ENCODE peak calls at places on chromosomes 6 and 20, in nine cellular contexts. S is right lobe of liver, K is gastrocnemius medialis, M is body of pancreas, X is esophagus muscularis mucosa, I is upper lobe of left lung, F is stomach, L is heart left ventricle, A is prostate gland. H is an unnamed sample.

GRCh38 chr20:14477125-14477524 is 139.7 kb upstream of the FLRT3 start:
- DNase-seq in I (no peak), L (no peak), F (no peak), M (no peak), A (no peak), K (no peak), S (no peak), X (no peak), H (no peak)

GRCh38 chr20:63295422-63295821 is 2.4 kb downstream of the COL20A1 start:
- DNase-seq in M (no peak), X (no peak), S (no peak), F (no peak), A (no peak), L (peak), K (no peak), I (peak), H (no peak)

GRCh38 chr6:163533443-163533842 is 118.9 kb downstream of the QKI start:
- DNase-seq in S (no peak), A (peak), M (no peak), I (no peak), F (no peak), X (no peak), L (no peak), K (peak), H (no peak)

GRCh38 chr6:42396720-42397119 is 55.0 kb downstream of the TRERF1 start:
- DNase-seq in M (no peak), K (no peak), I (no peak), F (no peak), X (no peak), A (no peak), S (peak), L (no peak), H (no peak)

GRCh38 chr20:16607364-16608264 is 34.4 kb upstream of the KIF16B start:
- DNase-seq in I (no peak), K (no peak), L (no peak), M (peak), A (no peak), S (peak), F (no peak), X (no peak), H (no peak)

GRCh38 chr20:33370296-33370695 is 31.0 kb downstream of the CDK5RAP1 start:
- DNase-seq in F (peak), A (no peak), X (no peak), S (no peak), M (no peak), K (no peak), L (no peak), I (no peak), H (no peak)

GRCh38 chr20:58361549-58361948 is 27.5 kb upstream of the VAPB start:
- DNase-seq in L (no peak), F (no peak), I (no peak), X (no peak), S (no peak), M (no peak), K (no peak), A (no peak), H (no peak)

GRCh38 chr6:36615018-36615761 is 21.0 kb downstream of the SRSF3 start:
- DNase-seq in S (peak), A (no peak), F (no peak), I (no peak), K (peak), L (no peak), M (peak), X (no peak), H (peak)

GRCh38 chr20:54474866-54475265 is 527 bp upstream of the DOK5 start:
- DNase-seq in X (peak), F (no peak), L (no peak), M (no peak), A (no peak), S (no peak), I (no peak), K (no peak), H (no peak)

GRCh38 chr6:111057074-111057752 is 30.1 kb upstream of the SLC16A10 start:
- DNase-seq in X (no peak), M (peak), K (no peak), L (no peak), I (no peak), A (peak), S (peak), F (peak), H (peak)

GRCh38 chr6:92559002-92559401 is 860.4 kb downstream of the EPHA7 start:
- DNase-seq in K (no peak), M (no peak), F (no peak), X (no peak), L (no peak), S (no peak), A (no peak), I (no peak), H (no peak)

GRCh38 chr6:130912451-130912850 is 85.2 kb downstream of the SMLR1 start:
- DNase-seq in K (no peak), I (no peak), L (no peak), F (no peak), S (no peak), A (no peak), X (no peak), M (no peak), H (no peak)

GRCh38 chr6:111743859-111744692 is 129.2 kb downstream of the FYN start:
- DNase-seq in K (peak), S (no peak), L (no peak), M (no peak), X (no peak), I (no peak), A (no peak), F (no peak), H (no peak)

GRCh38 chr6:7542878-7543394 is 1.5 kb downstream of the DSP start:
- DNase-seq in M (peak), A (peak), K (no peak), X (peak), S (peak), F (peak), I (no peak), L (peak), H (peak)

GRCh38 chr20:57619053-57619831 is 984 bp downstream of the ZBP1 start:
- DNase-seq in M (no peak), S (peak), F (peak), X (no peak), A (no peak), K (peak), L (no peak), I (peak), H (no peak)

GRCh38 chr20:13220194-13220856 is 749 bp upstream of the ISM1 start:
- DNase-seq in S (peak), K (peak), M (peak), I (peak), F (peak), X (no peak), L (peak), A (peak), H (no peak)

GRCh38 chr20:22999756-23000155 is 35.4 kb upstream of the SSTR4 start:
- DNase-seq in I (no peak), M (no peak), X (no peak), A (peak), K (no peak), F (no peak), L (no peak), S (no peak), H (no peak)

GRCh38 chr6:134640975-134641429 is 308.9 kb downstream of the ALDH8A1 start:
- DNase-seq in X (peak), S (peak), K (peak), M (peak), A (peak), I (no peak), L (peak), F (peak), H (peak)

GRCh38 chr20:58243653-58244410 is 15.4 kb upstream of the ANKRD60 start:
- DNase-seq in S (no peak), A (no peak), I (no peak), F (no peak), X (no peak), K (no peak), M (no peak), L (no peak), H (no peak)

GRCh38 chr20:35172434-35172806 is 548 bp downstream of the PROCR start:
- DNase-seq in X (no peak), M (no peak), I (no peak), A (no peak), K (no peak), F (no peak), S (no peak), L (no peak), H (no peak)

GRCh38 chr6:136566007-136566487 is 15.8 kb upstream of the MAP7 start:
- DNase-seq in I (no peak), L (no peak), X (no peak), S (no peak), A (peak), F (peak), M (peak), K (no peak), H (no peak)

GRCh38 chr6:27518881-27519795 is 46.2 kb upstream of the ZNF184 start:
- DNase-seq in S (peak), I (peak), X (no peak), M (peak), A (peak), F (peak), L (peak), K (peak), H (peak)
- TF ChIP-seq POLR2A in S (no peak), I (no peak), X (no peak), M (no peak), A (no peak), F (no peak), L (no peak), K (no peak), H (peak)

DNA sequence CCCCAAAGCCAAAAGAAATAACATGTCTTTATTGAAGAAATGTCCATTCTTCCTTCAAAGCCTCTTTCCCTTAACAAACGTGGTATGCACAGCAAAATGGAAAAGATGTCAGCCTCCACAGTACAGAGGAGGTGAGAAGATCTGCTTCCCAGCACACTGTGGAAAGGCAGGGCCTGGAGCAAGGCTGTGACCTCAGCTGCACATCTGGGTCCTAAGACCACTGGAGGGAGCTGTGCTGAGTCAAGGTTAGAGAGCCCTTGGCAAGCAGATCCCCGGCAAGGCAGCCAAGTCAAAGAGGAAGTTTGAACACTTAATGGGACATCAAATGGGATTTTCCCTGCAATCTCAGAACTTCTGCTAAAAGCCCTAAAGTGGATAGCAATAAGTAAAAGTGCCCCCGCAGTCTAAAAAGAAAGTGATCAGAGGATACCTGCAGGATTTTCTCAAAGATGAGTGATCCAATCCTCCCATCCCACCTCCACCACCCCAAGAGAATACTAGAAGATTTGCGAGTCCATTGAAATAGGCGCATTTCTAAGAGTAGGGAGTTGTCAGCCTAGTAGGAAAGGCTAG is 39.4 kb downstream of the UNC5CL start:
- DNase-seq in M (peak), L (no peak), X (no peak), S (peak), F (peak), K (peak), I (no peak), A (peak), H (peak)
- TF ChIP-seq CTCF in M (peak), L (peak), X (no peak), S (peak), F (peak), K (no peak), I (no peak), A (no peak), H (peak)

GRCh38 chr20:17650816-17651760 is 31.0 kb downstream of the RRBP1 start:
- DNase-seq in S (peak), F (no peak), L (no peak), X (no peak), K (no peak), A (no peak), M (no peak), I (no peak), H (no peak)
- H3K27ac ChIP-seq in S (no peak), F (peak), L (no peak), X (no peak), K (no peak), A (no peak), M (peak), I (no peak), H (peak)

GRCh38 chr6:158027590-158028285 is 46.1 kb downstream of the SYNJ2 start:
- DNase-seq in A (no peak), L (no peak), F (no peak), X (no peak), I (no peak), S (no peak), K (no peak), M (no peak), H (no peak)

GRCh38 chr6:158028421-158028820 is 46.8 kb downstream of the SYNJ2 start:
- DNase-seq in K (no peak), I (no peak), F (no peak), S (no peak), A (no peak), X (no peak), M (peak), L (no peak), H (no peak)

GRCh38 chr6:158024566-158025297 is 43.1 kb downstream of the SYNJ2 start:
- DNase-seq in L (peak), I (no peak), M (no peak), S (no peak), A (no peak), F (no peak), K (no peak), X (no peak), H (no peak)

GRCh38 chr6:158026901-158027589 is 45.4 kb downstream of the SYNJ2 start:
- DNase-seq in A (no peak), L (no peak), X (no peak), S (no peak), I (peak), F (no peak), M (no peak), K (peak), H (no peak)

DNA sequence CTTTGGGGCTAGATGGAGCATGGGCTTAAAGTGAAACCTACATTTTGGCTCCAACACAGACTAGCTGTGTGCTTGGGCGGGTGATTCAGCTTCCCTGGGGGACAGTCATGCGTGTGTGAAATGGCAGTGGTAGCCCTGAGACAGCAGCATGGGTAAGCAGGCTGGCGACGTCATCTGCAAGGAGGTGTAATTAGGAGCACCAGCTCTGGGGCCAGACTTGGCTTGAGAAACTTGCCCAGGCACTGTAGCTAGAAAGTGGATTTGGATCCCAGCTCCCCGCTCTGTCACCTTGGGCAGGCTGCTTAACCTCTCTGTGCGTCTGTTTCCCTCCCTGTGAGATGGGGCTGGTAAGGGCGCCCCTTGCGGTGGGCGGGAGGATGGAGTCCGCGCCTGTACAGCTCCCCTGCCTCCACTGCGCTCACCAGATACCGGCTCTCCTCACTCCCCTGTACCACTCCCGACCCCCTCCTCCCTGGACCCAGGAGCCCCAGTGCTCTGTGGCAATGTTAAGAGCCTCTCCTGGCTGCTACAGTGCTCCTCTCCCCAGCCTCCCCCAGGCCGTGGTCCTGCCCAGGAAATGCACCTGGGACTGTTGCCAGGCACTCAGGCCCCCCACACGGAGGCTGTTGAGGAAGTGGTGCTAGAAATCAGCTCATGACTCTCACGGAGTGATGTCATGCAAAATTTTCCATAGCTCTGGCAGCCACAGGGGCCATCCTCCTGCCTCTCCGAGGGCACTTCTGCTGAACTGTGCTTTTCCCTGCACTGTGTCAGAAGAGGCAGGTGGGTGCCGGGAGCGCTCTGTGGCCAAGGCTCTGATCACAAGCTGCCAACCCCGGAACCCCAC is 44.6 kb downstream of the SYNJ2 start:
- DNase-seq in K (peak), X (no peak), A (no peak), I (peak), M (peak), L (peak), S (peak), F (peak), H (peak)
- TF ChIP-seq POLR2A in K (no peak), X (no peak), A (no peak), I (no peak), M (no peak), L (no peak), S (no peak), F (no peak), H (peak)

GRCh38 chr20:49207071-49207470 is 12.1 kb upstream of the DDX27 start:
- DNase-seq in F (no peak), S (no peak), I (no peak), K (no peak), A (no peak), M (no peak), L (no peak), X (no peak), H (no peak)
- TF ChIP-seq CTCF in F (no peak), S (no peak), I (no peak), K (no peak), A (no peak), M (no peak), L (no peak), X (no peak), H (no peak)

DNA sequence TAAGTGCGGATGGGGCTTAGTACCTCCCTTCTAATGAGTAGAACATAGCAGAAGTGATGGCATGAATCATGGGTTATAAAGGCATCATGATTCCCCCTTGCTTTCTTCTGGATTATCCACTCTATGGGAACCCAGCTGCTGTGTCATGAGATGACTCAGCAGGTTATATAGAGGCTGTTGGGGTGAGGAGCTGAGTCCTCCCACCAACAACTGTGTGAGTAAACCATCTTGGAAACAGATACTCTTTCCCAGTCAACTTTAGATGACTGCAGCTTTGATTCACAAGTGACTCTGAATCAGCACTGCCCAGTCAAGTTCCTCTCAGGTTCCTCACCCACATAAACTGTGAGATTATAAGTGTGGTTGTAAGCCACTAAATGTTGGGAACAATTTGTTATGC is 46.3 kb downstream of the FAM83B start:
- DNase-seq in X (no peak), I (no peak), S (no peak), M (no peak), K (peak), L (no peak), F (no peak), A (no peak), H (no peak)
- H3K27ac ChIP-seq in X (no peak), I (no peak), S (no peak), M (no peak), K (no peak), L (no peak), F (no peak), A (no peak), H (no peak)

GRCh38 chr20:32110727-32111126 is 1.2 kb downstream of the TM9SF4 start:
- DNase-seq in I (no peak), K (no peak), X (no peak), L (no peak), F (no peak), M (no peak), A (no peak), S (peak), H (no peak)

GRCh38 chr20:32111763-32112162 is 2.2 kb downstream of the TM9SF4 start:
- DNase-seq in A (no peak), L (no peak), X (no peak), S (peak), K (no peak), I (no peak), M (no peak), F (no peak), H (no peak)

GRCh38 chr20:32110173-32110704 is 725 bp downstream of the TM9SF4 start:
- DNase-seq in L (no peak), X (no peak), K (no peak), F (no peak), I (no peak), M (peak), S (no peak), A (no peak), H (no peak)

GRCh38 chr20:32112862-32113261 is 3.3 kb downstream of the TM9SF4 start:
- DNase-seq in K (peak), F (peak), A (no peak), I (no peak), L (no peak), M (no peak), X (no peak), S (peak), H (peak)

GRCh38 chr20:32111287-32111686 is 1.8 kb downstream of the TM9SF4 start:
- DNase-seq in M (no peak), I (no peak), X (no peak), F (no peak), L (no peak), K (no peak), S (no peak), A (no peak), H (no peak)
- TF ChIP-seq POLR2A in M (no peak), I (no peak), X (no peak), F (no peak), L (no peak), K (no peak), S (no peak), A (no peak), H (no peak)

GRCh38 chr6:143276436-143276835 is 174.1 kb downstream of the ADAT2 start:
- DNase-seq in K (no peak), S (no peak), F (no peak), M (no peak), I (no peak), L (no peak), X (no peak), A (no peak), H (no peak)
- TF ChIP-seq CTCF in K (no peak), S (no peak), F (no peak), M (no peak), I (no peak), L (no peak), X (no peak), A (no peak), H (no peak)

GRCh38 chr6:33781105-33781975 is 7.6 kb downstream of the LEMD2 start:
- DNase-seq in S (no peak), I (no peak), L (peak), X (no peak), A (no peak), K (no peak), M (no peak), F (no peak), H (no peak)
- H3K27ac ChIP-seq in S (no peak), I (peak), L (no peak), X (peak), A (no peak), K (no peak), M (no peak), F (no peak), H (peak)

H was measured in adrenal gland.